ENCODE peak calls at places on chromosomes 12 and 14, in six cellular contexts. One of them, this sample, is unnamed.

GRCh38 chr12:114400925-114401324 is 5.0 kb downstream of the TBX5 start:
- DNase-seq in GM20000: no peak
- DNase-seq in hippocampal formation: no peak
- DNase-seq in activated T-helper 1 cell treated with anti-CD3 and anti-CD28 coated beads, Interleukin-2, amount 50 U/mL, for 16 hours: no peak
- DNase-seq in foreskin fibroblast: peak; percentile 91
- DNase-seq in fibroblast of lung: peak; percentile 94
- DNase-seq in this sample: no peak

GRCh38 chr12:117041798-117042170 is 57.4 kb downstream of the TESC start:
- DNase-seq in activated T-helper 1 cell treated with anti-CD3 and anti-CD28 coated beads, Interleukin-2, amount 50 U/mL, for 16 hours: no peak
- DNase-seq in foreskin fibroblast: no peak
- DNase-seq in hippocampal formation: no peak
- DNase-seq in GM20000: no peak
- DNase-seq in fibroblast of lung: no peak
- DNase-seq in this sample: no peak

GRCh38 chr12:116066381-116067230 is 210.9 kb downstream of the MED13L start:
- DNase-seq in GM20000: peak; percentile 23
- DNase-seq in fibroblast of lung: peak; percentile 56
- DNase-seq in foreskin fibroblast: peak; percentile 74
- DNase-seq in activated T-helper 1 cell treated with anti-CD3 and anti-CD28 coated beads, Interleukin-2, amount 50 U/mL, for 16 hours: peak; percentile 8
- DNase-seq in hippocampal formation: no peak
- DNase-seq in this sample: no peak

GRCh38 chr12:66803972-66804371 is 125.1 kb upstream of the GRIP1 start:
- DNase-seq in GM20000: no peak
- DNase-seq in foreskin fibroblast: no peak
- DNase-seq in activated T-helper 1 cell treated with anti-CD3 and anti-CD28 coated beads, Interleukin-2, amount 50 U/mL, for 16 hours: no peak
- DNase-seq in fibroblast of lung: no peak
- DNase-seq in hippocampal formation: no peak
- DNase-seq in this sample: no peak

GRCh38 chr12:111298583-111299436 is 70.1 kb downstream of the PHETA1 start:
- DNase-seq in fibroblast of lung: peak; percentile 48
- DNase-seq in foreskin fibroblast: peak; percentile 70
- DNase-seq in activated T-helper 1 cell treated with anti-CD3 and anti-CD28 coated beads, Interleukin-2, amount 50 U/mL, for 16 hours: no peak
- DNase-seq in GM20000: peak; percentile 75
- DNase-seq in hippocampal formation: no peak
- DNase-seq in this sample: peak; percentile 30

GRCh38 chr14:77025744-77026165 is 2.8 kb downstream of the IRF2BPL start:
- DNase-seq in activated T-helper 1 cell treated with anti-CD3 and anti-CD28 coated beads, Interleukin-2, amount 50 U/mL, for 16 hours: no peak
- DNase-seq in foreskin fibroblast: peak; percentile 36
- DNase-seq in fibroblast of lung: no peak
- DNase-seq in hippocampal formation: no peak
- DNase-seq in GM20000: no peak
- DNase-seq in this sample: no peak

GRCh38 chr12:27244680-27245005 is 557 bp downstream of the STK38L start:
- DNase-seq in fibroblast of lung: peak; percentile 65
- DNase-seq in hippocampal formation: peak; percentile 40
- DNase-seq in GM20000: no peak
- DNase-seq in foreskin fibroblast: peak; percentile 70
- DNase-seq in activated T-helper 1 cell treated with anti-CD3 and anti-CD28 coated beads, Interleukin-2, amount 50 U/mL, for 16 hours: no peak
- DNase-seq in this sample: no peak

GRCh38 chr12:124477109-124477915 is 90.1 kb downstream of the NCOR2 start:
- DNase-seq in GM20000: no peak
- DNase-seq in activated T-helper 1 cell treated with anti-CD3 and anti-CD28 coated beads, Interleukin-2, amount 50 U/mL, for 16 hours: no peak
- DNase-seq in fibroblast of lung: no peak
- DNase-seq in hippocampal formation: no peak
- DNase-seq in foreskin fibroblast: no peak
- DNase-seq in this sample: no peak

GRCh38 chr12:131362290-131363211 is 348.3 kb upstream of the SFSWAP start:
- DNase-seq in hippocampal formation: no peak
- DNase-seq in GM20000: no peak
- DNase-seq in activated T-helper 1 cell treated with anti-CD3 and anti-CD28 coated beads, Interleukin-2, amount 50 U/mL, for 16 hours: no peak
- DNase-seq in fibroblast of lung: no peak
- DNase-seq in foreskin fibroblast: no peak
- DNase-seq in this sample: no peak

GRCh38 chr12:78146365-78146772 is 315.7 kb downstream of the NAV3 start:
- DNase-seq in foreskin fibroblast: peak; percentile 65
- DNase-seq in fibroblast of lung: peak; percentile 74
- DNase-seq in hippocampal formation: peak; percentile 41
- DNase-seq in activated T-helper 1 cell treated with anti-CD3 and anti-CD28 coated beads, Interleukin-2, amount 50 U/mL, for 16 hours: no peak
- DNase-seq in GM20000: peak; percentile 3
- DNase-seq in this sample: no peak

GRCh38 chr12:19239616-19240234 is 110.2 kb downstream of the PLEKHA5 start:
- DNase-seq in hippocampal formation: no peak
- DNase-seq in GM20000: no peak
- DNase-seq in activated T-helper 1 cell treated with anti-CD3 and anti-CD28 coated beads, Interleukin-2, amount 50 U/mL, for 16 hours: no peak
- DNase-seq in fibroblast of lung: peak; percentile 84
- DNase-seq in foreskin fibroblast: peak; percentile 68
- DNase-seq in this sample: no peak

GRCh38 chr12:87406926-87407325 is 622.3 kb downstream of the C12orf50 start:
- DNase-seq in activated T-helper 1 cell treated with anti-CD3 and anti-CD28 coated beads, Interleukin-2, amount 50 U/mL, for 16 hours: no peak
- DNase-seq in hippocampal formation: no peak
- DNase-seq in foreskin fibroblast: no peak
- DNase-seq in GM20000: no peak
- DNase-seq in fibroblast of lung: peak; percentile 22
- DNase-seq in this sample: no peak

GRCh38 chr12:123076604-123077297 is 74.1 kb downstream of the PITPNM2 start:
- DNase-seq in activated T-helper 1 cell treated with anti-CD3 and anti-CD28 coated beads, Interleukin-2, amount 50 U/mL, for 16 hours: peak; percentile 25
- DNase-seq in hippocampal formation: no peak
- DNase-seq in fibroblast of lung: no peak
- DNase-seq in GM20000: peak; percentile 63
- DNase-seq in foreskin fibroblast: peak; percentile 47
- DNase-seq in this sample: no peak

GRCh38 chr12:53217049-53217929 is 10.2 kb upstream of the ITGB7 start:
- DNase-seq in hippocampal formation: no peak
- DNase-seq in GM20000: no peak
- DNase-seq in activated T-helper 1 cell treated with anti-CD3 and anti-CD28 coated beads, Interleukin-2, amount 50 U/mL, for 16 hours: no peak
- DNase-seq in foreskin fibroblast: peak; percentile 82
- DNase-seq in fibroblast of lung: peak; percentile 21
- DNase-seq in this sample: peak; percentile 46

GRCh38 chr14:80356413-80356812 is 145.1 kb upstream of the DIO2 start:
- DNase-seq in hippocampal formation: no peak
- DNase-seq in GM20000: no peak
- DNase-seq in fibroblast of lung: peak; percentile 17
- DNase-seq in activated T-helper 1 cell treated with anti-CD3 and anti-CD28 coated beads, Interleukin-2, amount 50 U/mL, for 16 hours: no peak
- DNase-seq in foreskin fibroblast: peak; percentile 56
- DNase-seq in this sample: no peak

GRCh38 chr14:94929354-94929753 is 159.4 kb upstream of the GSC start:
- DNase-seq in hippocampal formation: no peak
- DNase-seq in foreskin fibroblast: no peak
- DNase-seq in GM20000: no peak
- DNase-seq in fibroblast of lung: no peak
- DNase-seq in activated T-helper 1 cell treated with anti-CD3 and anti-CD28 coated beads, Interleukin-2, amount 50 U/mL, for 16 hours: no peak
- DNase-seq in this sample: no peak

GRCh38 chr14:24818823-24819341 is 184.9 kb upstream of the GZMB start:
- DNase-seq in hippocampal formation: no peak
- DNase-seq in foreskin fibroblast: no peak
- DNase-seq in GM20000: no peak
- DNase-seq in activated T-helper 1 cell treated with anti-CD3 and anti-CD28 coated beads, Interleukin-2, amount 50 U/mL, for 16 hours: no peak
- DNase-seq in fibroblast of lung: no peak
- DNase-seq in this sample: no peak

GRCh38 chr12:32176606-32177005 is 70.0 kb downstream of the BICD1 start:
- DNase-seq in foreskin fibroblast: peak; percentile 21
- DNase-seq in activated T-helper 1 cell treated with anti-CD3 and anti-CD28 coated beads, Interleukin-2, amount 50 U/mL, for 16 hours: no peak
- DNase-seq in hippocampal formation: no peak
- DNase-seq in GM20000: no peak
- DNase-seq in fibroblast of lung: peak; percentile 11
- DNase-seq in this sample: no peak